ENCODE peak calls at places on chromosome 3, in nine cellular contexts. K, Q, N, S, Z, V, B, J and E are unnamed samples.

GRCh38 chr3:72520690-72521308 is 327.4 kb downstream of the SHQ1 start:
- DNase-seq in K (no peak), Q (peak; percentile 16), N (no peak), S (no peak), Z (no peak), V (no peak), B (no peak), J (peak; percentile 37), E (no peak)

GRCh38 chr3:12187448-12188327 is 29.0 kb upstream of the TIMP4 start:
- DNase-seq in K (no peak), Q (no peak), N (peak; percentile 26), S (peak; percentile 52), Z (no peak), V (no peak), B (peak; percentile 83), J (no peak), E (no peak)

GRCh38 chr3:50292924-50293801 is 934 bp upstream of the IFRD2 start:
- DNase-seq in K (no peak), Q (no peak), N (peak; percentile 53), S (no peak), Z (no peak), V (no peak), B (no peak), J (no peak), E (no peak)

GRCh38 chr3:33645060-33645841 is 72.8 kb downstream of the CLASP2 start:
- DNase-seq in K (no peak), Q (no peak), N (peak; percentile 14), S (peak; percentile 38), Z (no peak), V (no peak), B (no peak), J (no peak), E (no peak)

GRCh38 chr3:125118600-125118999 is 62.8 kb upstream of the HEG1 start:
- DNase-seq in K (no peak), Q (no peak), N (no peak), S (no peak), Z (no peak), V (no peak), B (no peak), J (no peak), E (no peak)

GRCh38 chr3:22475665-22476064 is 724.7 kb upstream of the ZNF385D start:
- DNase-seq in K (no peak), Q (no peak), N (no peak), S (no peak), Z (no peak), V (no peak), B (no peak), J (no peak), E (no peak)

GRCh38 chr3:67012564-67012963 is 14.5 kb downstream of the KBTBD8 start:
- DNase-seq in K (no peak), Q (no peak), N (no peak), S (no peak), Z (no peak), V (no peak), B (no peak), J (no peak), E (no peak)

GRCh38 chr3:52055537-52056351 is 627 bp downstream of the DUSP7 start:
- DNase-seq in K (peak; percentile 34), Q (no peak), N (peak; percentile 47), S (peak; percentile 55), Z (peak; percentile 46), V (no peak), B (peak; percentile 51), J (no peak), E (peak; percentile 27)

GRCh38 chr3:127902486-127902885 is 12.5 kb upstream of the KBTBD12 start:
- DNase-seq in K (no peak), Q (no peak), N (no peak), S (no peak), Z (no peak), V (no peak), B (no peak), J (no peak), E (no peak)

GRCh38 chr3:63961891-63962290 is 49.7 kb upstream of the SCAANT1 start:
- DNase-seq in K (no peak), Q (no peak), N (peak; percentile 46), S (no peak), Z (no peak), V (no peak), B (peak; percentile 41), J (no peak), E (peak; percentile 46)

GRCh38 chr3:53258600-53259426 is 3.0 kb upstream of the TKT start:
- DNase-seq in K (no peak), Q (no peak), N (no peak), S (no peak), Z (no peak), V (no peak), B (no peak), J (no peak), E (no peak)

GRCh38 chr3:113260980-113261920 is 49.9 kb downstream of the BOC start:
- DNase-seq in K (no peak), Q (no peak), N (no peak), S (peak; percentile 84), Z (peak; percentile 51), V (no peak), B (no peak), J (no peak), E (no peak)

DNA sequence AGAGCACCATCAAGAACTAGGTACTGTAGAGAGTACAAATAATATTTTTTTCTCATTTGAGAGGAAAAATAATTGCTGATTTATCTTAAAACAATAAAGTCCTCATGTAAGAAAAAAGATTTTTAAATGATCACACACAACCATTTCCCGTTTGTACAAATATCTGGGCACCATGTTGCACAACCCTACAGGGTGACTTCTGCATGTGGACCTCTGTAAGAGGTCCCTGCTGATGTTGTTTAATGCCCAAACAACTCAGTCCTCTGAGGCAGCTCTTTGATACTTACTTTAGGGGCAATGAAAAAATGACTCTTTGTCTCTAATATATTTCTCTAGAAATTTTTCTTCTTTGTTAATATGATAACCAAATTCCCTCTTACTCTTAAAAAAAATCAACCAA is 168.1 kb upstream of the SATB1 start:
- DNase-seq in K (no peak), Q (no peak), N (peak; percentile 10), S (no peak), Z (no peak), V (no peak), B (peak; percentile 3), J (no peak), E (no peak)
- TF ChIP-seq CTCF in K (no peak), Q (no peak), N (no peak), S (no peak), Z (no peak), V (no peak), B (no peak), J (no peak), E (no peak)

DNA sequence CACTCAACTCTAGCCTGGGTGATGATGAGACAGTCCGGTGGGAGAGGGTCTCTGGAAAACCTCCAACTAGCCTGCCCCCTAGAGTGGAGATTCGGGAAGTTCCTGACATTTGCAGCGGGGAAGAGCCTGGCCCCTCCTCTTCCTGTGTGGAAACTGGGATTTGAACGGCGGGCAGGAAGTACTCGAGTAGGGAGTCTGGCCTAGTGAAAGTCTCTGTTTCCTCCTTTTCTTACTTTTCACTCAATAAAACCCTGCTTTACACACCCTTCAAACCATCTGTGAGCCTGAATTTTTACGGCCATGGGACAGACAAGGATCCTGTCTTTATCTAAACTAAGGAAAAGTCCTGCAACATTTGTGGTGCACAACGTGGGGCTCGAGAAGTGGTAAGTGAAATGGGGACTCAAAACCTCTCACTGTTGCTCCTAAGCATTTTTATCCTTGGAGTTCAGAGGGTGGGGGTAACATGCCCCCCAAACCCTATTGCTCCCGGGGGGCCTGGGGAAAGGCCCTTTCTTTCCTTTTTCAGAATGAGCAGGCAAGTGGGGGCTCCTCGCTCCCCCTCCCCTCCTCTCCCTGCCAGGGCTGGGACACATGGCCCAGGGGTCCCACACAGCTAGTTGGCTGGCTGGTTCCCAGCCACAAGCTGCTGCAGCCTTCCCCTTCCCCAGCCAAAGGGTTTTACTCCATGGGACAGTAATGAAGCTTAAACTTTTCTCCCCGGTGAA is 224.7 kb upstream of the GBE1 start:
- DNase-seq in K (no peak), Q (no peak), N (no peak), S (no peak), Z (no peak), V (no peak), B (no peak), J (no peak), E (no peak)
- H3K4me3 ChIP-seq in K (no peak overlapping the region), Q (no peak overlapping the region), N (no peak overlapping the region), S (no peak overlapping the region), Z (no peak overlapping the region), V (no peak overlapping the region), B (no peak overlapping the region), J (no peak overlapping the region), E (no peak overlapping the region)

GRCh38 chr3:8589880-8590556 is 54.6 kb downstream of the SSUH2 start:
- DNase-seq in K (no peak), Q (peak; percentile 67), N (no peak), S (peak; percentile 93), Z (no peak), V (no peak), B (no peak), J (no peak), E (no peak)

GRCh38 chr3:8595252-8595934 is 49.2 kb downstream of the SSUH2 start:
- DNase-seq in K (no peak), Q (no peak), N (no peak), S (no peak), Z (peak; percentile 21), V (no peak), B (no peak), J (no peak), E (no peak)

GRCh38 chr3:8596706-8597514 is 47.7 kb downstream of the SSUH2 start:
- DNase-seq in K (no peak), Q (no peak), N (no peak), S (no peak), Z (peak; percentile 57), V (no peak), B (no peak), J (no peak), E (no peak)

GRCh38 chr3:8595935-8596262 is 48.7 kb downstream of the SSUH2 start:
- DNase-seq in K (no peak), Q (no peak), N (no peak), S (no peak), Z (no peak), V (no peak), B (no peak), J (no peak), E (no peak)

GRCh38 chr3:8593022-8593817 is 51.4 kb downstream of the SSUH2 start:
- DNase-seq in K (no peak), Q (peak; percentile 6), N (no peak), S (peak; percentile 71), Z (peak; percentile 75), V (no peak), B (no peak), J (no peak), E (no peak)
- TF ChIP-seq CTCF in K (no peak), Q (no peak), N (no peak), S (no peak), Z (no peak), V (no peak), B (no peak), J (no peak), E (no peak)

DNA sequence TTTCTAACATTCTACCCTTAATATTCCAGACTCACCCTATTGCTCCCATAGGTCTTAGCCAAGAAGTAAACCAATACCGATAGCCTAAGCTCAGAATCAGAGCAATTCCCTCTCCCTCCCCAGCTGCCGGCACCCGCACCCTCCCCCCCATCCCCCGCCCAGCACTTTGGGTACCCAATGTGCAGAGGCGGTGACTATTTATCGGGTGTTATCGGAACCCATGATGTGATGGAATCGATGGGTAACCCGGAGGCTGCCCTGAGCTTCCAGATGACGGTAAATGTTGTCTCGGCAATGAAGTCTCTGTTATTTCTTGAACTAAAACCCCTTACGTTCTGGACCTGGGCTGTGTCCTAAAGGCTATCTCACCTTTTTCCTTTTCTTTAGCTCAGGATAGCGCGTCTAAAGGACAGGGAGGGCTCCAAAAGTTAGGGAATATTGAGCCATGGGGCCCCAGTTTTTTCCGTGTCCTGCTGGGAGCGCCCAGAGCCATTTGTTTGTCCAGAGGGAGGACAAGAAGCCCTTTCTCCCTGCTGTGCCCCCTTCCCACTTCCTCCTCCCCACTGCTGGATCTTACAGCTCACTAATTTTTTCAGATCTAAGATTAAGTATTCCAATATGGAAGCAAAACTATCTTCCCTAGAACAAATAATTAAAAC is 1.6 kb downstream of the SLITRK3 start:
- DNase-seq in K (no peak), Q (no peak), N (no peak), S (no peak), Z (no peak), V (no peak), B (no peak), J (no peak), E (no peak)
- H3K4me3 ChIP-seq in K (no peak overlapping the region), Q (no peak overlapping the region), N (no peak overlapping the region), S (no peak overlapping the region), Z (peak overlapping the region; percentile 59), V (no peak overlapping the region), B (no peak overlapping the region), J (no peak overlapping the region), E (peak overlapping the region; percentile 57)